ENCODE peak calls at places on chromosomes 11 and 22, in six cellular contexts. X is left lung; N is CD8-positive, alpha-beta T cell; D is OCI-LY7; G is A549; O is tibial artery. T is an unnamed sample. For H3K9me3, the result is how much of the 10 kb centered on the place peaks cover.

GRCh38 chr22:26364066-26365015 is 64.7 kb upstream of the ASPHD2 start:
- DNase-seq in X (no peak), N (peak), D (peak), G (peak), O (peak), T (peak)

GRCh38 chr22:34015642-34016041 is 95.4 kb upstream of the LARGE1 start:
- DNase-seq in X (no peak), N (no peak), D (no peak), G (no peak), O (no peak), T (no peak)

GRCh38 chr11:102287963-102288744 is 29.1 kb upstream of the BIRC3 start:
- DNase-seq in X (no peak), N (no peak), D (peak), G (peak), O (no peak), T (peak)

GRCh38 chr22:26328221-26328620 is 100.8 kb upstream of the ASPHD2 start:
- DNase-seq in X (no peak), N (no peak), D (no peak), G (no peak), O (no peak), T (no peak)

GRCh38 chr11:121199516-121199915 is 93.1 kb upstream of the SC5D start:
- DNase-seq in X (no peak), N (no peak), D (no peak), G (no peak), O (no peak), T (peak)

GRCh38 chr11:44752727-44753126 is 26.0 kb downstream of the TSPAN18 start:
- DNase-seq in X (no peak), N (no peak), D (no peak), G (no peak), O (no peak), T (no peak)

GRCh38 chr11:2107521-2107920 is 31.7 kb downstream of the IGF2 start:
- DNase-seq in X (no peak), N (no peak), D (no peak), G (no peak), O (no peak), T (no peak)

GRCh38 chr22:50674606-50675552 is 2.3 kb downstream of the SHANK3 start:
- DNase-seq in X (peak), N (no peak), D (no peak), G (peak), O (no peak), T (peak)

GRCh38 chr11:63020671-63021255 is 5.1 kb upstream of the SLC22A8 start:
- DNase-seq in X (no peak), N (no peak), D (no peak), G (peak), O (no peak), T (no peak)

GRCh38 chr11:129894281-129895125 is 875 bp downstream of the NFRKB start:
- DNase-seq in X (no peak), N (no peak), D (peak), G (no peak), O (no peak), T (peak)

GRCh38 chr22:44108806-44109385 is 71.8 kb upstream of the PARVG start:
- DNase-seq in X (peak), N (no peak), D (no peak), G (no peak), O (no peak), T (no peak)

GRCh38 chr11:45477588-45477987 is 187.8 kb downstream of the CHST1 start:
- DNase-seq in X (no peak), N (no peak), D (no peak), G (no peak), O (no peak), T (no peak)

GRCh38 chr11:30165652-30166051 is 65.2 kb upstream of the FSHB start:
- DNase-seq in X (no peak), N (no peak), D (no peak), G (no peak), O (no peak), T (no peak)

GRCh38 chr22:29936186-29936585 is 53.2 kb downstream of the MTMR3 start:
- DNase-seq in X (no peak), N (no peak), D (no peak), G (peak), O (no peak), T (no peak)

GRCh38 chr11:102256251-102256650 is 61.0 kb upstream of the BIRC3 start:
- DNase-seq in X (no peak), N (no peak), D (no peak), G (no peak), O (no peak), T (no peak)

GRCh38 chr11:133065847-133066485 is 466.3 kb downstream of the OPCML start:
- DNase-seq in X (no peak), N (no peak), D (no peak), G (no peak), O (no peak), T (no peak)

DNA sequence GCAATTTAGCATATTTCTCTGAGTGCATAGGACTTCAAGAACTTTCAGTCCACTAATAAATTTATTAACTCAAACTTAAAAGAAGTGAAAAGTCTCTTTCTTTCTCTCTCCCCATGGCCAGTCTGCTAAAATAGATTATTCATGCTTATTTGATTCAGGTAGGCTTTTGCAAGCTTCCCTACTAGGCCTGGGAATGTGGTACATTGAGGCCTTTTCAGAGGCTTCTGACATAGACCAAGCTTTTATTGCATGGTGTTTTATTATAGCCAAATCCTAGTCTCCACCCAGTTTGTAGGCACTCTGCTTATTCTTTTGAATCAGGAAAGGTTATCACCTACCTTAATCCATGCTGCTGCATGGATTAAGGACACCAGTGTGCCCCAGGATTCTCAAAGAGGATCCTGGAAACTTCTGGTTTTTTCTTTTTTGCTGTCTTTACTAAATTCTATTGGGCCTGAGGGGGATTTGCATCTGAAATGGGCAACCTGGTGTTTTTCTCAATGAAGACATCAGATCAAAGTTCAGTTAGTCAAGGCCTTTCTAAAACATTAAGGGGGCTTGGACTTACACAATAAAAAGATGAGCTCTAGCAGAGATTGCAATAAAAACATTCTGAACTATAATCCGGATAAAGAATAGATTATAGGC is 92.2 kb downstream of the ELP4 start:
- DNase-seq in X (no peak), N (no peak), D (no peak), G (no peak), O (no peak), T (no peak)
- H3K27ac ChIP-seq in X (no peak), N (no peak), D (no peak), G (no peak), O (no peak), T (no peak)

DNA sequence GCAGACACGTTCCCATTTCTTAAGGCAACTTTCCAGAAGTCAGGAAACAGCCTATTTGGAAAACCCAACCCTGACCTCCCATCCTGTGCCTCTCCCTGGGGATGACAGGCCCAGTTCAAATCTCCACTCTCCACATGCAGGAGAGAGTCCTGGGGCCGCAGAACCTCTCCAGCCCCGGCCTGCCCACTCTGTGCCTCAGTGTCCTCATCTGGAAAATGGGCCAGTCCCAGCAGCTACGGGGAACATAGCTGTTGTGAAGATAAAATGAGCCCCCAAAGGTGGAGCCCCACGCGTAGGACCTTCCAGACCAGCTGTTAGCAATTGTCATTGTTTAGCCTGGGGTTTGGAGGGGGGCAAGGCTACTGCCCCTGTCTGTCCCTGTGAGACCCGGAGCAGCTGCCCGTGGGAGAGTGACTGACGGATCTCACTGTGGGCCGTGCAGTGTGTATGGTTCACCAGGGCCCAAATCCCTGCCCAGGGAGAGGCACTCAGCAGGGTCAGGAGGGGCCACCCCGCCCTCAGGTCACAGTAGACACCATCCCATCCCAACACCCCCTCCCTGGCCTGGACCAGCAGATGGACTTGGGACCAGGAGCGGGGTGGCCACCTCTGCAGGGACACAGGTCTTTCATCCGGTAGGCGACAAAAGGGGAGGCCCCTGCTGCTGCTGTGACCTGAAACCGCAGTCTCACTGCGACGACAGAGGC is 145.9 kb downstream of the CTTN start:
- DNase-seq in X (peak), N (no peak), D (no peak), G (no peak), O (no peak), T (no peak)
- H3K9me3 ChIP-seq in X (under half), N (under half), D (under half), G (under half), O (under half), T (under half)

GRCh38 chr11:66204412-66204811 is 64.0 kb upstream of the RAB1B start:
- DNase-seq in X (no peak), N (no peak), D (no peak), G (no peak), O (no peak), T (no peak)

GRCh38 chr11:66207816-66208215 is 60.6 kb upstream of the RAB1B start:
- DNase-seq in X (no peak), N (no peak), D (no peak), G (no peak), O (no peak), T (no peak)

GRCh38 chr11:66203847-66204246 is 64.6 kb upstream of the RAB1B start:
- DNase-seq in X (no peak), N (no peak), D (no peak), G (no peak), O (no peak), T (no peak)
- H3K4me3 ChIP-seq in X (no peak), N (no peak), D (no peak), G (no peak), O (no peak), T (no peak)

GRCh38 chr11:28793282-28793738 is 685.1 kb downstream of the METTL15 start:
- DNase-seq in X (no peak), N (no peak), D (no peak), G (no peak), O (no peak), T (no peak)
- H3K27ac ChIP-seq in X (no peak), N (no peak), D (no peak), G (no peak), O (no peak), T (no peak)

GRCh38 chr22:40908895-40909294 is 42.3 kb upstream of the RBX1 start:
- DNase-seq in X (no peak), N (no peak), D (no peak), G (no peak), O (no peak), T (no peak)

DNA sequence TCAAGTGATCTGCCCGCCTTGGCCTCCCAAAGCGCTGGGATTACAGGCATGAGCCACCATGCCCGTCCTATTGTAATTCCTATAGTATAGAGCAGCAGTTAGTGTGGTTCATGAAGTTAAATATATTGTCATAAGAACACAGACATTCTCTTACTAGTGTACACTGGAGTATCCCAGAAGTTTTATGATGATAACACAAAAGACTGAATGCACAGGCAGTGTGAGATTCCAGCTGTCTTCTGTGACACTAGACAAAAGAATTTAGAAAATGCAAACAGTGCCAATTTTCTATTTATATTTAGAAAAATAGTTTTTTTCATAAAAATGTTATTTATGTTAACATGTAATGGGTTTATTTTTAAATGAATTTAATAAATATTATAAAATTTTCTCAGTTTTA is 39.4 kb upstream of the RBX1 start:
- DNase-seq in X (no peak), N (no peak), D (no peak), G (no peak), O (no peak), T (no peak)
- H3K9me3 ChIP-seq in X (under half), N (under half), D (under half), G (under half), O (under half), T (under half)

DNA sequence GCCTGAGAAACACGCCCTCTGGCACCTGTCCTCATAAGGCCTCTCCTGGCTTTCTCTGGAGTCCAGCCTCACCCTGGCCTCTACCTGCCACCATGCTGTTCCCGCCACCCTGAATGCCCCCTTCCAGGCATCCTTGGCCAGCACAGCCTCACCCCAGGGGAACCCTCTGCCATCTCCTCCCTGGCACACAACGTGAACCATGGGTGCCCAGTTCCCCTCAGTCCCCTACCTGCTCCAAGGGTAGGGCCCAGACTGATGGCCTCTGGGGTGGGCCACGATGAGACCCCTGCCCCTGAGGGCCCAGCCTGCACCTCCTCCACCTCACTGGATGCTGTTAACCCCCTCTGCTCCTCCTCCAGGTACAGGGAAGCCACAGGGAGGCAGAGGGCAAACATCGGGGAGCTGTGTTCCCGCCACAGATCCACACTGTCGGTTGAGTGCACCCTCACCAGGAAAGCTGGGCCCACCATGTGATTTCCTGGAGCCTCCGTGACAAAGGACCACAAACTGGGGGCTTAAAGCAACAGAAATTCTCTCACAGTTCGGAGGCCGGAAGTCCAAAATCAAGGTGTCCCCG is 169.6 kb downstream of the BRD1 start:
- DNase-seq in X (no peak), N (no peak), D (no peak), G (no peak), O (no peak), T (no peak)
- H3K4me3 ChIP-seq in X (no peak), N (peak), D (no peak), G (no peak), O (no peak), T (no peak)

GRCh38 chr11:87662287-87662686 is 513.0 kb downstream of the RAB38 start:
- DNase-seq in X (no peak), N (no peak), D (no peak), G (no peak), O (no peak), T (no peak)
- H3K27ac ChIP-seq in X (no peak), N (no peak), D (no peak), G (no peak), O (no peak), T (no peak)

GRCh38 chr22:47568700-47569099 is 806.2 kb downstream of the TBC1D22A start:
- DNase-seq in X (no peak), N (no peak), D (no peak), G (no peak), O (no peak), T (no peak)
- H3K9me3 ChIP-seq in X (under half), N (under half), D (under half), G (under half), O (under half), T (under half)

GRCh38 chr11:5701184-5701583 is 11.6 kb downstream of the TRIM22 start:
- DNase-seq in X (no peak), N (no peak), D (no peak), G (no peak), O (no peak), T (no peak)

GRCh38 chr11:5698281-5698680 is 8.7 kb downstream of the TRIM22 start:
- DNase-seq in X (no peak), N (no peak), D (no peak), G (no peak), O (no peak), T (no peak)

GRCh38 chr11:5703741-5704536 is 14.3 kb downstream of the TRIM22 start:
- DNase-seq in X (no peak), N (no peak), D (no peak), G (no peak), O (no peak), T (no peak)

GRCh38 chr11:5696210-5696609 is 6.6 kb downstream of the TRIM22 start:
- DNase-seq in X (no peak), N (no peak), D (no peak), G (no peak), O (no peak), T (no peak)

DNA sequence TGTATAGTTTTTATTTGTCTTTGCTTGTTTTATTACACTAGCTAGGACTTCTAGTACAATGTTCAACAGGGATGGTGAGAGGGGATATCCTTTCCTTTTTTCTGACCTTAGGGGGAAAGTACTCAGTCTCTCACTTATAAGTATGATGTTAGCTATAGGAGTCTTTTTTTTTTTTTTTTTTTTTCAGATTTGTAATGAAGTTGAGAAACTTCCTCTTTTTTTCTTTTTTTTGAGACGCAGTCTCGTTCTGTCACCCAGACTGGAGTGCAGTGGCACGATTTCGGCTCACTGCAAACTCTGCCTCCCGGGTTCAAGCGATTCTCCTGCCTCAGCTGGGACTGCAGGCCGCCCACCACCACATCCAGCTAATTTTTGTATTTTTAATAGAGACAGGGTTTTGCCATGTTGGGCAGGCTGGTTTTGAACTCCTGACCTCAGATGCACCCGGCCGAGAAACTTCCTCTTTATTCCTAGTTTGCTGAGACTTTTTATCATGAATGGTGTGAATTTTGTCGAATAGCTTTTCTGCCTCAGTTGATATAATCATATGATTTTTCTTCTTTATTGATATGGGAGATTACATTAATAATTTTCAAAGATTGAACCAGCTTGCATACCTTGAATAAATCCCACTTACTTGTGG is 11.0 kb downstream of the TRIM22 start:
- DNase-seq in X (no peak), N (no peak), D (no peak), G (no peak), O (no peak), T (no peak)
- H3K4me3 ChIP-seq in X (no peak), N (no peak), D (no peak), G (no peak), O (no peak), T (no peak)

T was measured in cardiac muscle cell.